ENCODE peak calls at places on chromosomes 3 and 15, in five cellular contexts. I is testis, Z is MM.1S, A is psoas muscle, N is lower lobe of right lung. U is an unnamed sample. For H3K36me3, the result is how much of the 10 kb centered on the place peaks cover.

GRCh38 chr3:136194409-136195257 is 1.5 kb downstream of the MSL2 start:
- DNase-seq in N (peak), I (peak), Z (peak), A (no peak), U (no peak)

GRCh38 chr15:41838400-41838897 is at the start of gene PLA2G4B:
- DNase-seq in Z (no peak), A (peak), N (peak), I (no peak), U (no peak)

GRCh38 chr15:74823324-74823723 is 3.1 kb upstream of the CPLX3 start:
- DNase-seq in A (no peak), Z (no peak), N (no peak), I (no peak), U (no peak)

GRCh38 chr3:135460273-135460672 is 505.3 kb upstream of the PPP2R3A start:
- DNase-seq in I (no peak), Z (no peak), A (no peak), N (no peak), U (no peak)

GRCh38 chr15:85402195-85402921 is 22.0 kb downstream of the AKAP13 start:
- DNase-seq in N (no peak), Z (no peak), A (no peak), I (no peak), U (no peak)

GRCh38 chr15:33910741-33911140 is 57.6 kb upstream of the CHRM5 start:
- DNase-seq in N (no peak), Z (no peak), A (no peak), I (no peak), U (peak)

GRCh38 chr3:72152551-72153476 is 367.9 kb upstream of the PROK2 start:
- DNase-seq in A (peak), N (peak), I (peak), Z (no peak), U (peak)

GRCh38 chr3:134059680-134060560 is 30.2 kb upstream of the SLCO2A1 start:
- DNase-seq in Z (no peak), N (no peak), I (peak), A (no peak), U (no peak)

GRCh38 chr3:97979610-97980009 is 7.4 kb upstream of the RIOX2 start:
- DNase-seq in A (no peak), I (no peak), N (no peak), Z (no peak), U (peak)

GRCh38 chr3:54527953-54528352 is 399.9 kb downstream of the LRTM1 start:
- DNase-seq in Z (no peak), N (no peak), A (peak), I (peak), U (no peak)

GRCh38 chr15:40695469-40695910 is 516 bp downstream of the RAD51 start:
- DNase-seq in N (no peak), A (no peak), Z (peak), I (no peak), U (no peak)

GRCh38 chr15:60573936-60574335 is 95.0 kb upstream of the ICE2 start:
- DNase-seq in Z (no peak), N (no peak), A (no peak), I (no peak), U (no peak)

GRCh38 chr3:46538803-46539442 is 27.2 kb downstream of the LRRC2 start:
- DNase-seq in A (peak), N (peak), I (peak), Z (peak), U (peak)

GRCh38 chr3:119279101-119279554 is 15.1 kb upstream of the ARHGAP31 start:
- DNase-seq in I (no peak), N (peak), A (no peak), Z (no peak), U (peak)

GRCh38 chr15:36798789-36799188 is 219.4 kb downstream of the CDIN1 start:
- DNase-seq in A (no peak), N (no peak), Z (no peak), I (no peak), U (no peak)

GRCh38 chr15:38864827-38865604 is 300.4 kb upstream of the RASGRP1 start:
- DNase-seq in Z (no peak), A (peak), N (no peak), I (peak), U (peak)

GRCh38 chr15:32828507-32829186 is 110.8 kb downstream of the GREM1 start:
- DNase-seq in I (no peak), N (no peak), A (no peak), Z (no peak), U (peak)

GRCh38 chr15:87850916-87851315 is 405.6 kb downstream of the NTRK3 start:
- DNase-seq in A (no peak), Z (no peak), I (no peak), N (no peak), U (no peak)

GRCh38 chr3:15055019-15055557 is 10.0 kb downstream of the MRPS25 start:
- DNase-seq in I (no peak), Z (no peak), N (no peak), A (no peak), U (peak)

GRCh38 chr15:85405467-85405866 is 25.1 kb downstream of the AKAP13 start:
- DNase-seq in A (no peak), N (no peak), Z (no peak), I (no peak), U (no peak)

GRCh38 chr3:154540950-154541604 is 111.1 kb upstream of the GPR149 start:
- DNase-seq in A (no peak), Z (no peak), N (no peak), I (no peak), U (no peak)

GRCh38 chr3:194422188-194422587 is 23.1 kb upstream of the GP5 start:
- DNase-seq in I (no peak), Z (no peak), A (no peak), N (no peak), U (no peak)

GRCh38 chr3:188348445-188349244 is 194.7 kb downstream of the LPP start:
- DNase-seq in I (peak), A (peak), Z (no peak), N (peak), U (peak)

GRCh38 chr15:39794970-39795369 is 12.3 kb upstream of the FSIP1 start:
- DNase-seq in Z (no peak), N (no peak), I (no peak), A (no peak), U (no peak)

GRCh38 chr3:127959873-127960272 is 44.8 kb downstream of the KBTBD12 start:
- DNase-seq in I (peak), N (no peak), A (no peak), Z (no peak), U (peak)

GRCh38 chr15:79881254-79881653 is 15.6 kb downstream of the MTHFS start:
- DNase-seq in N (no peak), Z (no peak), A (no peak), I (no peak), U (no peak)

GRCh38 chr15:81182031-81182745 is 14.5 kb upstream of the IL16 start:
- DNase-seq in Z (no peak), A (no peak), I (no peak), N (no peak), U (no peak)

GRCh38 chr15:49645937-49646336 is 25.1 kb downstream of the DTWD1 start:
- DNase-seq in Z (no peak), N (no peak), A (peak), I (no peak), U (no peak)

GRCh38 chr3:171980578-171981270 is 58.7 kb upstream of the FNDC3B start:
- DNase-seq in N (no peak), A (no peak), Z (no peak), I (no peak), U (no peak)

GRCh38 chr15:100601158-100601557 is 826 bp downstream of the LINS1 start:
- DNase-seq in A (no peak), I (peak), N (peak), Z (peak), U (peak)

GRCh38 chr3:150319900-150320299 is 88.2 kb upstream of the TSC22D2 start:
- DNase-seq in I (no peak), A (no peak), N (no peak), Z (no peak), U (peak)

GRCh38 chr3:63857311-63857710 is 6.3 kb downstream of the THOC7 start:
- DNase-seq in N (no peak), A (no peak), I (no peak), Z (no peak), U (no peak)

GRCh38 chr3:48919215-48920138 is 835 bp downstream of the ARIH2 start:
- DNase-seq in Z (peak), I (peak), A (peak), N (no peak), U (peak)

GRCh38 chr3:78879516-78879860 is 888.3 kb downstream of the ROBO1 start:
- DNase-seq in A (no peak), N (no peak), I (no peak), Z (no peak), U (no peak)

GRCh38 chr15:80174017-80174746 is 21.4 kb downstream of the FAH start:
- DNase-seq in N (no peak), I (peak), A (peak), Z (no peak), U (peak)

GRCh38 chr15:68833734-68834334 is 13.1 kb upstream of the ANP32A start:
- DNase-seq in Z (peak), N (no peak), I (no peak), A (no peak), U (no peak)

GRCh38 chr3:112116777-112117186 is 16.3 kb downstream of the GCSAM start:
- DNase-seq in I (no peak), A (no peak), Z (no peak), N (no peak), U (no peak)

GRCh38 chr3:187130346-187131066 is 8.8 kb downstream of the RPL39L start:
- DNase-seq in I (no peak), N (no peak), A (no peak), Z (peak), U (peak)

GRCh38 chr3:66499881-66500574 is 794 bp downstream of the LRIG1 start:
- DNase-seq in A (peak), Z (no peak), I (peak), N (peak), U (peak)

GRCh38 chr15:58551764-58552504 is 120.1 kb downstream of the LIPC start:
- DNase-seq in N (no peak), I (no peak), Z (no peak), A (no peak), U (peak)
- H3K27ac ChIP-seq in N (peak), I (no peak), Z (no peak), A (no peak), U (no peak)

GRCh38 chr3:196872316-196872715 is 4.6 kb downstream of the SENP5 start:
- DNase-seq in I (no peak), N (no peak), Z (no peak), A (no peak), U (no peak)
- H3K36me3 ChIP-seq in I (under half), N (under half), Z (under half), A (under half), U (under half)

GRCh38 chr3:195893916-195894315 is 14.4 kb downstream of the TNK2 start:
- DNase-seq in A (peak), N (no peak), Z (no peak), I (no peak), U (no peak)
- H3K4me3 ChIP-seq in A (peak), N (no peak), Z (no peak), I (peak), U (no peak)

GRCh38 chr15:63977102-63977501 is 69.2 kb downstream of the DAPK2 start:
- DNase-seq in A (no peak), I (no peak), N (no peak), Z (no peak), U (no peak)
- H3K27ac ChIP-seq in A (no peak), I (no peak), N (no peak), Z (no peak), U (no peak)